ENCODE peak calls at places on chromosomes 6 and 20, in six cellular contexts. P is HuH-7.5, B is B cell, A is GM10248, Y is HFFc6, J is NCI-H2081. N is an unnamed sample.

GRCh38 chr20:45840700-45841198 is 7.2 kb downstream of the SNX21 start:
- DNase-seq in P (no peak), B (no peak), A (no peak), Y (no peak), J (no peak), N (no peak)

GRCh38 chr6:167079853-167080297 is 43.0 kb upstream of the CCR6 start:
- DNase-seq in P (no peak), B (peak), A (peak), Y (no peak), J (no peak), N (no peak)

GRCh38 chr6:131053546-131054240 is 9.4 kb downstream of the EPB41L2 start:
- DNase-seq in P (no peak), B (no peak), A (no peak), Y (peak), J (no peak), N (no peak)

GRCh38 chr6:43521836-43522235 is 4.9 kb downstream of the POLR1C start:
- DNase-seq in P (no peak), B (no peak), A (no peak), Y (no peak), J (peak), N (no peak)

GRCh38 chr6:75483136-75483952 is 10.3 kb downstream of the FILIP1 start:
- DNase-seq in P (no peak), B (no peak), A (no peak), Y (no peak), J (no peak), N (no peak)

GRCh38 chr6:151757506-151757955 is 50.0 kb upstream of the ESR1 start:
- DNase-seq in P (no peak), B (peak), A (peak), Y (no peak), J (no peak), N (no peak)

GRCh38 chr6:158715330-158716311 is 65.8 kb downstream of the SYTL3 start:
- DNase-seq in P (no peak), B (peak), A (peak), Y (no peak), J (no peak), N (no peak)

GRCh38 chr6:158464483-158464882 is 95.4 kb upstream of the TMEM181 start:
- DNase-seq in P (no peak), B (no peak), A (no peak), Y (no peak), J (no peak), N (no peak)

N was measured in LNCaP clone FGC.